ENCODE peak calls at places on chromosomes 3 and 15, in nine cellular contexts. One of them, this sample, is unnamed.

GRCh38 chr3:102258666-102259227 is 176.1 kb upstream of the ZPLD1 start:
- DNase-seq in stomach: no peak
- DNase-seq in ovary: no peak
- DNase-seq in HepG2: no peak
- DNase-seq in tibial nerve: no peak
- DNase-seq in A549: no peak
- DNase-seq in SK-N-SH: no peak
- DNase-seq in esophagus muscularis mucosa: no peak
- DNase-seq in upper lobe of left lung: no peak
- DNase-seq in this sample: no peak

GRCh38 chr3:156456771-156457224 is 98.1 kb downstream of the SSR3 start:
- DNase-seq in stomach: no peak
- DNase-seq in ovary: no peak
- DNase-seq in HepG2: peak; percentile 2
- DNase-seq in tibial nerve: no peak
- DNase-seq in A549: no peak
- DNase-seq in SK-N-SH: no peak
- DNase-seq in esophagus muscularis mucosa: no peak
- DNase-seq in upper lobe of left lung: no peak
- DNase-seq in this sample: no peak

GRCh38 chr3:57758686-57759085 is 2.6 kb downstream of the SLMAP start:
- DNase-seq in stomach: no peak
- DNase-seq in ovary: no peak
- DNase-seq in HepG2: no peak
- DNase-seq in tibial nerve: no peak
- DNase-seq in A549: no peak
- DNase-seq in SK-N-SH: no peak
- DNase-seq in esophagus muscularis mucosa: no peak
- DNase-seq in upper lobe of left lung: no peak
- DNase-seq in this sample: no peak

GRCh38 chr15:83446904-83447708 is at the start of gene SH3GL3:
- DNase-seq in stomach: peak; percentile 75
- DNase-seq in ovary: peak; percentile 68
- DNase-seq in HepG2: no peak
- DNase-seq in tibial nerve: peak; percentile 38
- DNase-seq in A549: peak; percentile 63
- DNase-seq in SK-N-SH: peak; percentile 82
- DNase-seq in esophagus muscularis mucosa: peak; percentile 95
- DNase-seq in upper lobe of left lung: peak; percentile 78
- DNase-seq in this sample: peak; percentile 91

GRCh38 chr15:90261811-90262210 is 3.7 kb upstream of the NGRN start:
- DNase-seq in stomach: no peak
- DNase-seq in ovary: no peak
- DNase-seq in HepG2: no peak
- DNase-seq in tibial nerve: no peak
- DNase-seq in A549: no peak
- DNase-seq in SK-N-SH: no peak
- DNase-seq in esophagus muscularis mucosa: no peak
- DNase-seq in upper lobe of left lung: no peak
- DNase-seq in this sample: no peak

GRCh38 chr15:40847225-40847961 is 3.5 kb downstream of the SPINT1 start:
- DNase-seq in stomach: peak; percentile 84
- DNase-seq in ovary: no peak
- DNase-seq in HepG2: peak; percentile 72
- DNase-seq in tibial nerve: no peak
- DNase-seq in A549: peak; percentile 38
- DNase-seq in SK-N-SH: peak; percentile 51
- DNase-seq in esophagus muscularis mucosa: no peak
- DNase-seq in upper lobe of left lung: peak; percentile 93
- DNase-seq in this sample: no peak

GRCh38 chr3:72659609-72660008 is 188.6 kb downstream of the SHQ1 start:
- DNase-seq in stomach: no peak
- DNase-seq in ovary: no peak
- DNase-seq in HepG2: no peak
- DNase-seq in tibial nerve: no peak
- DNase-seq in A549: no peak
- DNase-seq in SK-N-SH: no peak
- DNase-seq in esophagus muscularis mucosa: no peak
- DNase-seq in upper lobe of left lung: no peak
- DNase-seq in this sample: no peak

GRCh38 chr15:98964461-98965454 is 42.8 kb downstream of the PGPEP1L start:
- DNase-seq in stomach: no peak
- DNase-seq in ovary: no peak
- DNase-seq in HepG2: no peak
- DNase-seq in tibial nerve: no peak
- DNase-seq in A549: no peak
- DNase-seq in SK-N-SH: no peak
- DNase-seq in esophagus muscularis mucosa: no peak
- DNase-seq in upper lobe of left lung: no peak
- DNase-seq in this sample: no peak

GRCh38 chr3:69084326-69084667 is 440 bp upstream of the ARL6IP5 start:
- DNase-seq in stomach: peak; percentile 43
- DNase-seq in ovary: no peak
- DNase-seq in HepG2: peak; percentile 42
- DNase-seq in tibial nerve: no peak
- DNase-seq in A549: peak; percentile 10
- DNase-seq in SK-N-SH: peak; percentile 20
- DNase-seq in esophagus muscularis mucosa: no peak
- DNase-seq in upper lobe of left lung: peak; percentile 47
- DNase-seq in this sample: no peak

GRCh38 chr3:132448211-132448961 is 31.1 kb downstream of the DNAJC13 start:
- DNase-seq in stomach: peak; percentile 28
- DNase-seq in ovary: peak; percentile 66
- DNase-seq in HepG2: no peak
- DNase-seq in tibial nerve: peak; percentile 23
- DNase-seq in A549: no peak
- DNase-seq in SK-N-SH: no peak
- DNase-seq in esophagus muscularis mucosa: no peak
- DNase-seq in upper lobe of left lung: no peak
- DNase-seq in this sample: no peak

GRCh38 chr15:72285927-72286516 is 13.7 kb upstream of the PARP6 start:
- DNase-seq in stomach: peak; percentile 72
- DNase-seq in ovary: no peak
- DNase-seq in HepG2: peak; percentile 28
- DNase-seq in tibial nerve: no peak
- DNase-seq in A549: peak; percentile 83
- DNase-seq in SK-N-SH: peak; percentile 41
- DNase-seq in esophagus muscularis mucosa: no peak
- DNase-seq in upper lobe of left lung: peak; percentile 70
- DNase-seq in this sample: no peak

GRCh38 chr3:62876064-62876463 is 848 bp upstream of the CADPS start:
- DNase-seq in stomach: no peak
- DNase-seq in ovary: peak; percentile 22
- DNase-seq in HepG2: peak; percentile 20
- DNase-seq in tibial nerve: no peak
- DNase-seq in A549: no peak
- DNase-seq in SK-N-SH: peak; percentile 2
- DNase-seq in esophagus muscularis mucosa: no peak
- DNase-seq in upper lobe of left lung: peak; percentile 28
- DNase-seq in this sample: no peak

GRCh38 chr3:85790445-85791030 is 831.7 kb downstream of the CADM2 start:
- DNase-seq in stomach: peak; percentile 64
- DNase-seq in ovary: no peak
- DNase-seq in HepG2: no peak
- DNase-seq in tibial nerve: no peak
- DNase-seq in A549: no peak
- DNase-seq in SK-N-SH: no peak
- DNase-seq in esophagus muscularis mucosa: no peak
- DNase-seq in upper lobe of left lung: no peak
- DNase-seq in this sample: no peak

GRCh38 chr15:78004919-78005634 is 72.4 kb downstream of the TBC1D2B start:
- DNase-seq in stomach: peak; percentile 84
- DNase-seq in ovary: peak; percentile 85
- DNase-seq in HepG2: no peak
- DNase-seq in tibial nerve: peak; percentile 68
- DNase-seq in A549: no peak
- DNase-seq in SK-N-SH: peak; percentile 80
- DNase-seq in esophagus muscularis mucosa: no peak
- DNase-seq in upper lobe of left lung: peak; percentile 88
- DNase-seq in this sample: peak; percentile 94

GRCh38 chr15:24878153-24878552 is 76.6 kb upstream of the SNRPN start:
- DNase-seq in stomach: no peak
- DNase-seq in ovary: no peak
- DNase-seq in HepG2: peak; percentile 38
- DNase-seq in tibial nerve: no peak
- DNase-seq in A549: no peak
- DNase-seq in SK-N-SH: peak; percentile 57
- DNase-seq in esophagus muscularis mucosa: no peak
- DNase-seq in upper lobe of left lung: no peak
- DNase-seq in this sample: peak; percentile 62
- TF ChIP-seq EP300 in stomach: no peak
- TF ChIP-seq EP300 in ovary: no peak
- TF ChIP-seq EP300 in HepG2: no peak
- TF ChIP-seq EP300 in tibial nerve: no peak
- TF ChIP-seq EP300 in A549: no peak
- TF ChIP-seq EP300 in SK-N-SH: no peak
- TF ChIP-seq EP300 in esophagus muscularis mucosa: no peak
- TF ChIP-seq EP300 in upper lobe of left lung: no peak
- TF ChIP-seq EP300 in this sample: no peak

DNA sequence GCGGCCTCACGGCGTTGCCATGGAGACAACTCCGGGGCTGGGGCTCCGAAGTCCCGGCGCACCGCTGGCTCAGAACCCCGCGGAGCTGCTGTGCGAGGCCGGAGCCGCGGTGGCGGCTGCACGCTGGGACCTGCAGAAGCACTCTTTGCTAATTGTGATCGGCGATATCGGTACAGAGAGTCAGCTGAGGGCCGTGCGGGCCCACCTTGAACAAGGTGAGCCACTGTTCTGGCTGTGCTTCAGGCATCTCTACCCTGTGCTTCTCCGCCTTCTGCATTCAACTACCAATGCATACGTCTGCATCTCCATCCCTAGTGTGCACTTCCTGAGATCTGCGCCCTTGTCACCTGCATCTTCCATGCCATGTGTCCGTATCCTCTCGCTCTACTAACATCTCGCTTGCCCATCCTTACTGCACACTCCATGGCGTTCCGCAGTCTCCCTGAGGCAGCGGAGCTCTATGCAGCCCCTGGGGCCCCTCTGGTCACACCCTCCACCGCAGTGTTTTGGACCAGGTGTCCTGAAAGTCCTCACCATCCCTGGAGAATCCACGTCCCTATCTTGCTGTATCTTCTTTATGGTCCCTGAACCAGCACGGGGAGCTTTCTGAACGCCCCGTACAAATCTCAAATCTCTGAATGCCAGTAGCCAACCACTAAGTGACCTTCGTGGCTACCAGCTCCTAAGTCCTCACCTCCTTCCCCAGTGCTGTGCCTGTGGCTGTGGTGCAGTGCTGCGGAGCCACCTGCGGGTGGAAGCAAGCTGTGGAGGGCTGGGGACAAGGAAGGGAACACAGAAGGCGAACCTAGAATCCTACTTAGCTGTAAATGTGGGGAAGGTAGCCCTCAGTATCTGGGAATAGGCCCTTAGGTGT is 6.2 kb upstream of the MAP1A start:
- DNase-seq in stomach: no peak
- DNase-seq in ovary: no peak
- DNase-seq in HepG2: peak; percentile 20
- DNase-seq in tibial nerve: no peak
- DNase-seq in A549: peak; percentile 38
- DNase-seq in SK-N-SH: peak; percentile 55
- DNase-seq in esophagus muscularis mucosa: no peak
- DNase-seq in upper lobe of left lung: no peak
- DNase-seq in this sample: no peak
- TF ChIP-seq CTCF in stomach: peak; percentile 11
- TF ChIP-seq CTCF in ovary: no peak
- TF ChIP-seq CTCF in HepG2: peak; percentile 44
- TF ChIP-seq CTCF in tibial nerve: no peak
- TF ChIP-seq CTCF in A549: peak; percentile 25
- TF ChIP-seq CTCF in SK-N-SH: peak; percentile 48
- TF ChIP-seq CTCF in esophagus muscularis mucosa: peak; percentile 18
- TF ChIP-seq CTCF in upper lobe of left lung: no peak
- TF ChIP-seq CTCF in this sample: no peak

GRCh38 chr3:123760817-123761216 is 123.3 kb downstream of the MYLK start:
- DNase-seq in stomach: no peak
- DNase-seq in ovary: no peak
- DNase-seq in HepG2: no peak
- DNase-seq in tibial nerve: no peak
- DNase-seq in A549: no peak
- DNase-seq in SK-N-SH: no peak
- DNase-seq in esophagus muscularis mucosa: peak; percentile 39
- DNase-seq in upper lobe of left lung: no peak
- DNase-seq in this sample: no peak

GRCh38 chr3:123757281-123757940 is 126.7 kb downstream of the MYLK start:
- DNase-seq in stomach: no peak
- DNase-seq in ovary: no peak
- DNase-seq in HepG2: no peak
- DNase-seq in tibial nerve: peak; percentile 19
- DNase-seq in A549: no peak
- DNase-seq in SK-N-SH: no peak
- DNase-seq in esophagus muscularis mucosa: no peak
- DNase-seq in upper lobe of left lung: peak; percentile 59
- DNase-seq in this sample: peak; percentile 82

GRCh38 chr3:123758081-123758564 is 126.0 kb downstream of the MYLK start:
- DNase-seq in stomach: no peak
- DNase-seq in ovary: no peak
- DNase-seq in HepG2: peak; percentile 89
- DNase-seq in tibial nerve: no peak
- DNase-seq in A549: no peak
- DNase-seq in SK-N-SH: no peak
- DNase-seq in esophagus muscularis mucosa: no peak
- DNase-seq in upper lobe of left lung: no peak
- DNase-seq in this sample: no peak

GRCh38 chr3:123762805-123763204 is 121.3 kb downstream of the MYLK start:
- DNase-seq in stomach: no peak
- DNase-seq in ovary: no peak
- DNase-seq in HepG2: no peak
- DNase-seq in tibial nerve: no peak
- DNase-seq in A549: no peak
- DNase-seq in SK-N-SH: no peak
- DNase-seq in esophagus muscularis mucosa: no peak
- DNase-seq in upper lobe of left lung: no peak
- DNase-seq in this sample: no peak

GRCh38 chr3:123759311-123759710 is 124.8 kb downstream of the MYLK start:
- DNase-seq in stomach: no peak
- DNase-seq in ovary: no peak
- DNase-seq in HepG2: no peak
- DNase-seq in tibial nerve: no peak
- DNase-seq in A549: no peak
- DNase-seq in SK-N-SH: no peak
- DNase-seq in esophagus muscularis mucosa: no peak
- DNase-seq in upper lobe of left lung: no peak
- DNase-seq in this sample: no peak
- H3K27ac ChIP-seq in stomach: no peak overlapping the region
- H3K27ac ChIP-seq in ovary: no peak overlapping the region
- H3K27ac ChIP-seq in HepG2: peak overlapping the region; percentile 90
- H3K27ac ChIP-seq in tibial nerve: no peak overlapping the region
- H3K27ac ChIP-seq in A549: peak overlapping the region; percentile 97
- H3K27ac ChIP-seq in SK-N-SH: peak overlapping the region; percentile 45
- H3K27ac ChIP-seq in esophagus muscularis mucosa: no peak overlapping the region
- H3K27ac ChIP-seq in upper lobe of left lung: no peak overlapping the region
- H3K27ac ChIP-seq in this sample: no peak overlapping the region

DNA sequence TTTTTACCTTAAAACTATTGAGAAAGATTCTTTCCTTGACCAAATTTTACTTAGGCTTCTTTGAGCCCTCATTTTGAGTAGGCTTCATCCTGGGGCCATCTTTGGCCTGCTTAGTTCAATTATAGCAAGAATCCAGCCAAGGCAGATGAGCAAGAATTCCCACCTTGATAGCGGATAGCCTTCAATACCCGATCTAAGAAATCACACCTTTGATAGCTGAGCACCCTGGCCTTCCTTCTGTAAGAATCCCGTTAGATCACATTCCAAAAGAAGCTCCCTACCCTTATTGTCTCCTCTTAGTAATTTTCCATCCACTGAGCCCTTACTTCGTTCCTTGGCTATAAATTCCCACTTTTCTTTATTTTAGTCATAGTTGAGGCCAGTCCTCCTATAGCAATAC is 275.4 kb upstream of the ROBO1 start:
- DNase-seq in stomach: no peak
- DNase-seq in ovary: no peak
- DNase-seq in HepG2: no peak
- DNase-seq in tibial nerve: no peak
- DNase-seq in A549: no peak
- DNase-seq in SK-N-SH: no peak
- DNase-seq in esophagus muscularis mucosa: no peak
- DNase-seq in upper lobe of left lung: no peak
- DNase-seq in this sample: no peak
- TF ChIP-seq EP300 in stomach: no peak
- TF ChIP-seq EP300 in ovary: no peak
- TF ChIP-seq EP300 in HepG2: no peak
- TF ChIP-seq EP300 in tibial nerve: no peak
- TF ChIP-seq EP300 in A549: no peak
- TF ChIP-seq EP300 in SK-N-SH: no peak
- TF ChIP-seq EP300 in esophagus muscularis mucosa: no peak
- TF ChIP-seq EP300 in upper lobe of left lung: no peak
- TF ChIP-seq EP300 in this sample: no peak